ENCODE peak calls at places on chromosomes 12 and 14, in ten cellular contexts. X is neuronal stem cell; C is germinal center; B is naive thymus-derived CD4-positive, alpha-beta T cell; Z is fibroblast of mammary gland; K is AML-193; J is AG10803; O is activated T-cell treated with anti-CD3 and anti-CD28 coated beads, Interleukin-2, amount 50 U/mL, for 1 hour; T is neural crest cell; F is NCI-H2107. Y is an unnamed sample.

GRCh38 chr14:75247286-75247922 is 31.2 kb upstream of the FOS start:
- DNase-seq in X (no peak), F (no peak), T (no peak), K (no peak), Z (no peak), J (no peak), B (peak), C (peak), O (peak), Y (peak)

GRCh38 chr12:131571827-131572226 is 139.1 kb upstream of the SFSWAP start:
- DNase-seq in F (no peak), K (no peak), Z (no peak), O (no peak), T (no peak), C (no peak), X (no peak), J (no peak), B (no peak), Y (no peak)

GRCh38 chr12:34607520-34608195 is 585.4 kb downstream of the ALG10 start:
- DNase-seq in O (peak), J (no peak), B (no peak), K (no peak), C (no peak), X (no peak), Z (no peak), F (no peak), T (no peak), Y (no peak)

GRCh38 chr12:14828896-14829295 is 14.4 kb downstream of the ART4 start:
- DNase-seq in F (no peak), T (no peak), O (no peak), C (peak), K (no peak), Z (peak), X (no peak), J (peak), B (no peak), Y (no peak)

GRCh38 chr12:1122803-1123202 is 131.8 kb downstream of the ERC1 start:
- DNase-seq in X (no peak), B (peak), C (no peak), J (no peak), T (no peak), Z (no peak), O (peak), F (no peak), K (peak), Y (no peak)

GRCh38 chr12:67426067-67426466 is 156.9 kb downstream of the CAND1 start:
- DNase-seq in T (no peak), J (peak), B (peak), K (no peak), C (no peak), F (peak), O (no peak), X (no peak), Z (peak), Y (no peak)

GRCh38 chr14:95832012-95832411 is 44.6 kb upstream of the TUNAR start:
- DNase-seq in O (no peak), B (no peak), C (no peak), J (no peak), T (no peak), Z (no peak), X (no peak), F (no peak), K (no peak), Y (no peak)

GRCh38 chr14:76961631-76962302 is 66.7 kb downstream of the IRF2BPL start:
- DNase-seq in K (peak), T (peak), B (peak), J (peak), Z (peak), F (peak), X (peak), O (peak), C (peak), Y (peak)

GRCh38 chr14:65318636-65319506 is 93.7 kb upstream of the FUT8 start:
- DNase-seq in O (no peak), J (no peak), X (no peak), C (peak), T (no peak), F (no peak), B (no peak), K (no peak), Z (no peak), Y (no peak)

GRCh38 chr12:56247923-56248322 is 10.3 kb downstream of the ANKRD52 start:
- DNase-seq in F (no peak), K (no peak), Z (no peak), X (no peak), T (no peak), B (no peak), O (no peak), J (no peak), C (no peak), Y (no peak)

GRCh38 chr12:116539361-116539771 is 19.8 kb upstream of the MAP1LC3B2 start:
- DNase-seq in K (no peak), O (no peak), T (no peak), X (no peak), Z (peak), F (no peak), B (no peak), J (peak), C (no peak), Y (no peak)

GRCh38 chr12:109833307-109834189 is at the start of gene TRPV4:
- DNase-seq in X (peak), C (no peak), Z (peak), O (no peak), J (peak), B (no peak), K (no peak), T (no peak), F (no peak), Y (no peak)

GRCh38 chr12:14403711-14404164 is 38.3 kb downstream of the ATF7IP start:
- DNase-seq in Z (peak), F (peak), K (peak), T (no peak), O (no peak), X (no peak), B (peak), J (peak), C (peak), Y (no peak)

GRCh38 chr12:8081228-8081920 is 700 bp upstream of the NECAP1 start:
- DNase-seq in O (peak), K (no peak), B (peak), Z (peak), F (peak), J (no peak), T (no peak), C (peak), X (no peak), Y (no peak)

GRCh38 chr14:59190372-59190771 is 1.9 kb downstream of the DAAM1 start:
- DNase-seq in X (peak), F (no peak), T (peak), B (no peak), K (peak), Z (peak), J (peak), O (no peak), C (no peak), Y (no peak)

GRCh38 chr12:88108021-88108420 is 33.9 kb downstream of the CEP290 start:
- DNase-seq in F (no peak), K (no peak), C (no peak), O (no peak), B (no peak), J (peak), Z (peak), X (no peak), T (no peak), Y (no peak)

GRCh38 chr14:34713681-34714319 is 593 bp downstream of the CFL2 start:
- DNase-seq in Z (peak), J (peak), B (peak), C (peak), O (no peak), F (no peak), K (peak), X (peak), T (no peak), Y (no peak)

GRCh38 chr12:46609671-46610070 is 216.1 kb downstream of the SLC38A4 start:
- DNase-seq in J (no peak), B (no peak), K (no peak), C (no peak), T (no peak), X (no peak), Z (no peak), F (no peak), O (no peak), Y (no peak)